ENCODE peak calls at places on chromosomes 6 and 20, in eight cellular contexts. One of them, this sample, is unnamed.

GRCh38 chr20:15378151-15378550 is 1040.7 kb upstream of the FLRT3 start:
- DNase-seq in activated CD8-positive, alpha-beta memory T cell treated with anti-CD3 and anti-CD28 coated beads, Interleukin-2, amount 50 U/mL, for 4 hours: no peak
- DNase-seq in retina: no peak
- DNase-seq in activated CD4-positive, alpha-beta T cell treated with anti-CD3 and anti-CD28 coated beads, Interleukin-2, amount 10 ng/mL, durations not matched to agents 7 days and 5 days: no peak
- DNase-seq in OCI-LY7: no peak
- DNase-seq in amniotic stem cell: no peak
- DNase-seq in activated naive CD4-positive, alpha-beta T cell treated with anti-CD3 and anti-CD28 coated beads for 36 hours: no peak
- DNase-seq in DMS 273 treated with DMSO at 0.1 percent for 48 hours: no peak
- DNase-seq in this sample: peak

GRCh38 chr20:35600176-35600995 is 15.2 kb upstream of the SPAG4 start:
- DNase-seq in activated CD8-positive, alpha-beta memory T cell treated with anti-CD3 and anti-CD28 coated beads, Interleukin-2, amount 50 U/mL, for 4 hours: no peak
- DNase-seq in retina: no peak
- DNase-seq in activated CD4-positive, alpha-beta T cell treated with anti-CD3 and anti-CD28 coated beads, Interleukin-2, amount 10 ng/mL, durations not matched to agents 7 days and 5 days: no peak
- DNase-seq in OCI-LY7: no peak
- DNase-seq in amniotic stem cell: no peak
- DNase-seq in activated naive CD4-positive, alpha-beta T cell treated with anti-CD3 and anti-CD28 coated beads for 36 hours: no peak
- DNase-seq in DMS 273 treated with DMSO at 0.1 percent for 48 hours: no peak
- DNase-seq in this sample: no peak

GRCh38 chr6:133609404-133610270 is 279.3 kb upstream of the TCF21 start:
- DNase-seq in activated CD8-positive, alpha-beta memory T cell treated with anti-CD3 and anti-CD28 coated beads, Interleukin-2, amount 50 U/mL, for 4 hours: no peak
- DNase-seq in retina: no peak
- DNase-seq in activated CD4-positive, alpha-beta T cell treated with anti-CD3 and anti-CD28 coated beads, Interleukin-2, amount 10 ng/mL, durations not matched to agents 7 days and 5 days: no peak
- DNase-seq in OCI-LY7: no peak
- DNase-seq in amniotic stem cell: peak
- DNase-seq in activated naive CD4-positive, alpha-beta T cell treated with anti-CD3 and anti-CD28 coated beads for 36 hours: no peak
- DNase-seq in DMS 273 treated with DMSO at 0.1 percent for 48 hours: no peak
- DNase-seq in this sample: no peak

GRCh38 chr6:55014321-55015088 is 159.8 kb upstream of the HCRTR2 start:
- DNase-seq in activated CD8-positive, alpha-beta memory T cell treated with anti-CD3 and anti-CD28 coated beads, Interleukin-2, amount 50 U/mL, for 4 hours: no peak
- DNase-seq in retina: no peak
- DNase-seq in activated CD4-positive, alpha-beta T cell treated with anti-CD3 and anti-CD28 coated beads, Interleukin-2, amount 10 ng/mL, durations not matched to agents 7 days and 5 days: no peak
- DNase-seq in OCI-LY7: no peak
- DNase-seq in amniotic stem cell: peak
- DNase-seq in activated naive CD4-positive, alpha-beta T cell treated with anti-CD3 and anti-CD28 coated beads for 36 hours: no peak
- DNase-seq in DMS 273 treated with DMSO at 0.1 percent for 48 hours: no peak
- DNase-seq in this sample: no peak

GRCh38 chr6:72824833-72825232 is 203.0 kb downstream of the KCNQ5 start:
- DNase-seq in activated CD8-positive, alpha-beta memory T cell treated with anti-CD3 and anti-CD28 coated beads, Interleukin-2, amount 50 U/mL, for 4 hours: no peak
- DNase-seq in retina: no peak
- DNase-seq in activated CD4-positive, alpha-beta T cell treated with anti-CD3 and anti-CD28 coated beads, Interleukin-2, amount 10 ng/mL, durations not matched to agents 7 days and 5 days: no peak
- DNase-seq in OCI-LY7: no peak
- DNase-seq in amniotic stem cell: no peak
- DNase-seq in activated naive CD4-positive, alpha-beta T cell treated with anti-CD3 and anti-CD28 coated beads for 36 hours: no peak
- DNase-seq in DMS 273 treated with DMSO at 0.1 percent for 48 hours: no peak
- DNase-seq in this sample: no peak

GRCh38 chr6:80029442-80029841 is 25.0 kb downstream of the TTK start:
- DNase-seq in activated CD8-positive, alpha-beta memory T cell treated with anti-CD3 and anti-CD28 coated beads, Interleukin-2, amount 50 U/mL, for 4 hours: no peak
- DNase-seq in retina: no peak
- DNase-seq in activated CD4-positive, alpha-beta T cell treated with anti-CD3 and anti-CD28 coated beads, Interleukin-2, amount 10 ng/mL, durations not matched to agents 7 days and 5 days: no peak
- DNase-seq in OCI-LY7: no peak
- DNase-seq in amniotic stem cell: no peak
- DNase-seq in activated naive CD4-positive, alpha-beta T cell treated with anti-CD3 and anti-CD28 coated beads for 36 hours: no peak
- DNase-seq in DMS 273 treated with DMSO at 0.1 percent for 48 hours: no peak
- DNase-seq in this sample: no peak

GRCh38 chr6:17336425-17336824 is 55.3 kb downstream of the RBM24 start:
- DNase-seq in activated CD8-positive, alpha-beta memory T cell treated with anti-CD3 and anti-CD28 coated beads, Interleukin-2, amount 50 U/mL, for 4 hours: no peak
- DNase-seq in retina: no peak
- DNase-seq in activated CD4-positive, alpha-beta T cell treated with anti-CD3 and anti-CD28 coated beads, Interleukin-2, amount 10 ng/mL, durations not matched to agents 7 days and 5 days: no peak
- DNase-seq in OCI-LY7: no peak
- DNase-seq in amniotic stem cell: no peak
- DNase-seq in activated naive CD4-positive, alpha-beta T cell treated with anti-CD3 and anti-CD28 coated beads for 36 hours: no peak
- DNase-seq in DMS 273 treated with DMSO at 0.1 percent for 48 hours: no peak
- DNase-seq in this sample: no peak

GRCh38 chr6:125354649-125355048 is 52.9 kb upstream of the HDDC2 start:
- DNase-seq in activated CD8-positive, alpha-beta memory T cell treated with anti-CD3 and anti-CD28 coated beads, Interleukin-2, amount 50 U/mL, for 4 hours: no peak
- DNase-seq in retina: no peak
- DNase-seq in activated CD4-positive, alpha-beta T cell treated with anti-CD3 and anti-CD28 coated beads, Interleukin-2, amount 10 ng/mL, durations not matched to agents 7 days and 5 days: no peak
- DNase-seq in OCI-LY7: peak
- DNase-seq in amniotic stem cell: no peak
- DNase-seq in activated naive CD4-positive, alpha-beta T cell treated with anti-CD3 and anti-CD28 coated beads for 36 hours: no peak
- DNase-seq in DMS 273 treated with DMSO at 0.1 percent for 48 hours: no peak
- DNase-seq in this sample: no peak

GRCh38 chr6:28953039-28953872 is 29.5 kb upstream of the TRIM27 start:
- DNase-seq in activated CD8-positive, alpha-beta memory T cell treated with anti-CD3 and anti-CD28 coated beads, Interleukin-2, amount 50 U/mL, for 4 hours: peak
- DNase-seq in retina: peak
- DNase-seq in activated CD4-positive, alpha-beta T cell treated with anti-CD3 and anti-CD28 coated beads, Interleukin-2, amount 10 ng/mL, durations not matched to agents 7 days and 5 days: peak
- DNase-seq in OCI-LY7: peak
- DNase-seq in amniotic stem cell: no peak
- DNase-seq in activated naive CD4-positive, alpha-beta T cell treated with anti-CD3 and anti-CD28 coated beads for 36 hours: peak
- DNase-seq in DMS 273 treated with DMSO at 0.1 percent for 48 hours: peak
- DNase-seq in this sample: peak

GRCh38 chr6:1916334-1916985 is 306.7 kb downstream of the FOXC1 start:
- DNase-seq in activated CD8-positive, alpha-beta memory T cell treated with anti-CD3 and anti-CD28 coated beads, Interleukin-2, amount 50 U/mL, for 4 hours: no peak
- DNase-seq in retina: peak
- DNase-seq in activated CD4-positive, alpha-beta T cell treated with anti-CD3 and anti-CD28 coated beads, Interleukin-2, amount 10 ng/mL, durations not matched to agents 7 days and 5 days: no peak
- DNase-seq in OCI-LY7: no peak
- DNase-seq in amniotic stem cell: peak
- DNase-seq in activated naive CD4-positive, alpha-beta T cell treated with anti-CD3 and anti-CD28 coated beads for 36 hours: no peak
- DNase-seq in DMS 273 treated with DMSO at 0.1 percent for 48 hours: no peak
- DNase-seq in this sample: no peak

GRCh38 chr6:105384004-105384403 is 18.9 kb downstream of the PREP start:
- DNase-seq in activated CD8-positive, alpha-beta memory T cell treated with anti-CD3 and anti-CD28 coated beads, Interleukin-2, amount 50 U/mL, for 4 hours: no peak
- DNase-seq in retina: no peak
- DNase-seq in activated CD4-positive, alpha-beta T cell treated with anti-CD3 and anti-CD28 coated beads, Interleukin-2, amount 10 ng/mL, durations not matched to agents 7 days and 5 days: no peak
- DNase-seq in OCI-LY7: no peak
- DNase-seq in amniotic stem cell: no peak
- DNase-seq in activated naive CD4-positive, alpha-beta T cell treated with anti-CD3 and anti-CD28 coated beads for 36 hours: no peak
- DNase-seq in DMS 273 treated with DMSO at 0.1 percent for 48 hours: no peak
- DNase-seq in this sample: no peak

GRCh38 chr6:2110504-2110903 is 134.9 kb downstream of the GMDS start:
- DNase-seq in activated CD8-positive, alpha-beta memory T cell treated with anti-CD3 and anti-CD28 coated beads, Interleukin-2, amount 50 U/mL, for 4 hours: no peak
- DNase-seq in retina: no peak
- DNase-seq in activated CD4-positive, alpha-beta T cell treated with anti-CD3 and anti-CD28 coated beads, Interleukin-2, amount 10 ng/mL, durations not matched to agents 7 days and 5 days: no peak
- DNase-seq in OCI-LY7: no peak
- DNase-seq in amniotic stem cell: no peak
- DNase-seq in activated naive CD4-positive, alpha-beta T cell treated with anti-CD3 and anti-CD28 coated beads for 36 hours: peak
- DNase-seq in DMS 273 treated with DMSO at 0.1 percent for 48 hours: no peak
- DNase-seq in this sample: no peak